ENCODE peak calls at places on chromosome 10, in five cellular contexts. N is CD8-positive, alpha-beta T cell; W is left ventricle myocardium inferior; R is transverse colon; M is IMR-90. A is an unnamed sample.

GRCh38 chr10:112250555-112250954 is 32.6 kb upstream of the TECTB start:
- DNase-seq in N (no peak), W (no peak), R (no peak), M (peak; percentile 81), A (no peak)

GRCh38 chr10:90440870-90441269 is 417.0 kb downstream of the HTR7 start:
- DNase-seq in N (no peak), W (no peak), R (no peak), M (no peak), A (no peak)

GRCh38 chr10:67492317-67493019 is 203.5 kb downstream of the CTNNA3 start:
- DNase-seq in N (no peak), W (no peak), R (no peak), M (peak; percentile 1), A (no peak)

GRCh38 chr10:75377869-75378268 is 23.7 kb downstream of the ZNF503 start:
- DNase-seq in N (no peak), W (no peak), R (no peak), M (no peak), A (no peak)

GRCh38 chr10:43204943-43205671 is 61.8 kb downstream of the RASGEF1A start:
- DNase-seq in N (peak; percentile 39), W (no peak), R (peak; percentile 38), M (peak; percentile 48), A (peak; percentile 67)

GRCh38 chr10:12981570-12981969 is 19.9 kb downstream of the CCDC3 start:
- DNase-seq in N (no peak), W (no peak), R (no peak), M (peak; percentile 63), A (no peak)

GRCh38 chr10:44416976-44417375 is 32.1 kb upstream of the CXCL12 start:
- DNase-seq in N (no peak), W (no peak), R (no peak), M (no peak), A (no peak)

GRCh38 chr10:125016123-125016522 is 74.2 kb downstream of the ZRANB1 start:
- DNase-seq in N (no peak), W (no peak), R (no peak), M (no peak), A (no peak)

GRCh38 chr10:34756584-34756983 is 58.5 kb downstream of the PARD3 start:
- DNase-seq in N (no peak), W (no peak), R (no peak), M (no peak), A (no peak)

GRCh38 chr10:131567279-131568162 is 256.0 kb upstream of the TCERG1L start:
- DNase-seq in N (no peak), W (no peak), R (no peak), M (no peak), A (no peak)

GRCh38 chr10:132515811-132516726 is 21.5 kb upstream of the INPP5A start:
- DNase-seq in N (no peak), W (no peak), R (peak; percentile 8), M (no peak), A (no peak)

GRCh38 chr10:119310807-119311206 is 103.4 kb downstream of the GRK5 start:
- DNase-seq in N (no peak), W (no peak), R (no peak), M (no peak), A (no peak)

GRCh38 chr10:31871266-31871887 is 57.3 kb downstream of the ARHGAP12 start:
- DNase-seq in N (no peak), W (no peak), R (no peak), M (peak; percentile 21), A (no peak)

GRCh38 chr10:119413738-119414611 is 128.5 kb downstream of the RGS10 start:
- DNase-seq in N (no peak), W (peak; percentile 66), R (peak; percentile 44), M (peak; percentile 99), A (no peak)

GRCh38 chr10:77075916-77076315 is 561.7 kb downstream of the KCNMA1 start:
- DNase-seq in N (no peak), W (no peak), R (no peak), M (no peak), A (no peak)
- H3K4me1 ChIP-seq in N (no peaks in the 10 kb centered on the region), W (peaks cover 9% of the 10 kb centered on the region), R (no peaks in the 10 kb centered on the region), M (no peaks in the 10 kb centered on the region), A (no peaks in the 10 kb centered on the region)

GRCh38 chr10:62052276-62052675 is 150.8 kb downstream of the ARID5B start:
- DNase-seq in N (no peak), W (no peak), R (no peak), M (no peak), A (no peak)

GRCh38 chr10:62048919-62049636 is 147.6 kb downstream of the ARID5B start:
- DNase-seq in N (peak; percentile 16), W (peak; percentile 82), R (peak; percentile 79), M (peak; percentile 99), A (peak; percentile 53)

GRCh38 chr10:62049815-62050626 is 148.5 kb downstream of the ARID5B start:
- DNase-seq in N (no peak), W (no peak), R (no peak), M (no peak), A (no peak)

GRCh38 chr10:62050941-62051433 is 149.5 kb downstream of the ARID5B start:
- DNase-seq in N (peak; percentile 57), W (peak; percentile 34), R (peak; percentile 50), M (peak; percentile 96), A (peak; percentile 52)

GRCh38 chr10:62050627-62050924 is 149.1 kb downstream of the ARID5B start:
- DNase-seq in N (no peak), W (no peak), R (no peak), M (no peak), A (no peak)
- H3K4me3 ChIP-seq in N (no peak overlapping the region), W (peak overlapping the region; percentile 68), R (peak overlapping the region; percentile 31), M (peak overlapping the region; percentile 62), A (peak overlapping the region; percentile 47)

DNA sequence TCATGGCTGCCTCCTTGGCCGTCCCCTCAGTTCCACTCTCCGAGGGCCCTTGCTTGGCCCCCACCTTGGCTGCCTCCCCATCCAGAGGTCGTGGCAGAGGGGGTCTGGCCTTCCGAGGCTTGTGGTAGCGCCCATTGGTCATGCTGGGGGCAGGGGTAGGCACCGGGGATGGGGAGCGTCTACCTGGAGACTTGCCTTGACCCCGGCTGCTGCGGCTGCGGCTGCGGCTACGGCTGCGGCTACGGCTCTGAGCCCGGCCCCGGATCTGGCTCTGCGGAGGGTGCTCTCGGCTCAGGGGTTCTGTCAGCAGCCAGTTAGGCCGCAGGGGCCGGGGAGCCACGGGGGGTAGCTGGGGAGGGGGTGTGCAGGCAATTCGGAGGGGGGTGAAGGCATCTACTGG is 10.7 kb downstream of the LZTS2 start:
- DNase-seq in N (no peak), W (no peak), R (no peak), M (no peak), A (no peak)
- H3K27ac ChIP-seq in N (no peak overlapping the region), W (no peak overlapping the region), R (no peak overlapping the region), M (no peak overlapping the region), A (no peak overlapping the region)

DNA sequence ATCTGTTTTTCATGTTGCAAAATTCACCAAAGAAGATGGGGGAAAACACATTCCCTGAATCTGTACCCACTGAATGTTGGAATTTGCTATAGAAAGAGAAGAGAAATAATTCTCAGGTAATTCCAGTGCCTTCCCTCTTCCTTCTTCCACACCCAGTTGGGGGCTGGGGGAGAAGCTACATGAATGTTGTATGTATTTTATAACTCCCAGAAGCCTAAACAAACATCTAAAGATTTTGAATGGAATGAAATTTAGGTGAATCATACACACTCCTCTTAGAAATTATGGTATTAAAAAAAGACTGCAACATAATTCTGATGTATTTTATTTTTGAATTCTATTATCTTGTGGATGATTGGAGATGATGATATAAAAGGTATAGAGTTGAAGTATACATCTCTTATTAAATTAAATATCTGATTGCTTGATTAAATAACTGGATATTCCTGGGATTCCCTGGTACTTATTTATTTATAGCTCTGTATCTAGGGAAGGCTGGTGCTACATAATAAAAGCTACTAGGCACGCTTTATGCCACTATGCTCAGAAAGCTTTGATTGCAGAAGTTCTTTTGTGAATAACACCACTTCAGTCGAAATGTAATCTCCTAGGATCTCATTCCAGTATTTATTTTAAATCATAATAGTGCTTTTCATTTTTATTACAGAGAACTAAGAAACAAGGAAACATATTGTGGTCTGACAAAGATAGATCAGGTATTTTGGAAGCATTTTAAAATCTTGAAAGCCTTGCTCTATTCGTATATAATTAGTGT is 98.5 kb downstream of the MCU start:
- DNase-seq in N (no peak), W (no peak), R (no peak), M (no peak), A (no peak)
- H3K4me1 ChIP-seq in N (no peaks in the 10 kb centered on the region), W (peaks cover 32% of the 10 kb centered on the region), R (no peaks in the 10 kb centered on the region), M (peaks cover 6% of the 10 kb centered on the region), A (no peaks in the 10 kb centered on the region)

GRCh38 chr10:10798021-10798420 is 219.7 kb upstream of the CELF2 start:
- DNase-seq in N (no peak), W (no peak), R (no peak), M (no peak), A (no peak)
- H3K4me3 ChIP-seq in N (no peak overlapping the region), W (peak overlapping the region; percentile 48), R (peak overlapping the region; percentile 11), M (no peak overlapping the region), A (no peak overlapping the region)